ENCODE peak calls at places on chromosomes 7 and 10, in nine cellular contexts. One of them, this sample, is unnamed.

GRCh38 chr7:232571-233455 is 40.4 kb downstream of the FAM20C start:
- DNase-seq in transverse colon: no peak
- DNase-seq in testis: no peak
- DNase-seq in A549: no peak
- DNase-seq in spleen: no peak
- DNase-seq in ovary: no peak
- DNase-seq in IMR-90: peak; percentile 76
- DNase-seq in heart left ventricle: no peak
- DNase-seq in prostate gland: no peak
- DNase-seq in this sample: no peak

GRCh38 chr10:78774999-78775711 is 293.6 kb upstream of the ZMIZ1 start:
- DNase-seq in IMR-90: peak; percentile 83
- DNase-seq in prostate gland: no peak
- DNase-seq in spleen: no peak
- DNase-seq in testis: peak; percentile 72
- DNase-seq in A549: no peak
- DNase-seq in heart left ventricle: no peak
- DNase-seq in ovary: peak; percentile 75
- DNase-seq in transverse colon: no peak
- DNase-seq in this sample: peak; percentile 44

GRCh38 chr10:28845009-28845682 is 167.8 kb downstream of the BAMBI start:
- DNase-seq in IMR-90: peak; percentile 85
- DNase-seq in ovary: no peak
- DNase-seq in prostate gland: no peak
- DNase-seq in heart left ventricle: no peak
- DNase-seq in transverse colon: no peak
- DNase-seq in testis: no peak
- DNase-seq in spleen: no peak
- DNase-seq in A549: no peak
- DNase-seq in this sample: no peak

GRCh38 chr7:5177060-5177459 is 13.0 kb upstream of the WIPI2 start:
- DNase-seq in prostate gland: peak; percentile 15
- DNase-seq in testis: peak; percentile 83
- DNase-seq in heart left ventricle: peak; percentile 73
- DNase-seq in transverse colon: peak; percentile 40
- DNase-seq in ovary: peak; percentile 63
- DNase-seq in A549: no peak
- DNase-seq in IMR-90: peak; percentile 87
- DNase-seq in spleen: no peak
- DNase-seq in this sample: no peak

GRCh38 chr7:150367677-150368097 is 935 bp upstream of the REPIN1 start:
- DNase-seq in ovary: no peak
- DNase-seq in A549: peak; percentile 83
- DNase-seq in heart left ventricle: no peak
- DNase-seq in IMR-90: peak; percentile 46
- DNase-seq in spleen: no peak
- DNase-seq in prostate gland: no peak
- DNase-seq in testis: no peak
- DNase-seq in transverse colon: no peak
- DNase-seq in this sample: no peak

GRCh38 chr10:126639084-126639483 is 31.4 kb downstream of the C10orf90 start:
- DNase-seq in heart left ventricle: no peak
- DNase-seq in ovary: no peak
- DNase-seq in testis: no peak
- DNase-seq in A549: no peak
- DNase-seq in prostate gland: no peak
- DNase-seq in IMR-90: no peak
- DNase-seq in spleen: no peak
- DNase-seq in transverse colon: no peak
- DNase-seq in this sample: no peak

GRCh38 chr7:129875160-129875559 is 77.6 kb downstream of the UBE2H start:
- DNase-seq in heart left ventricle: no peak
- DNase-seq in spleen: no peak
- DNase-seq in transverse colon: no peak
- DNase-seq in IMR-90: no peak
- DNase-seq in prostate gland: no peak
- DNase-seq in ovary: no peak
- DNase-seq in testis: no peak
- DNase-seq in A549: no peak
- DNase-seq in this sample: no peak

GRCh38 chr7:156423876-156424275 is 216.7 kb upstream of the RNF32 start:
- DNase-seq in heart left ventricle: no peak
- DNase-seq in IMR-90: no peak
- DNase-seq in testis: no peak
- DNase-seq in prostate gland: no peak
- DNase-seq in transverse colon: no peak
- DNase-seq in spleen: no peak
- DNase-seq in ovary: no peak
- DNase-seq in A549: no peak
- DNase-seq in this sample: no peak

GRCh38 chr7:150753826-150754603 is 16.8 kb downstream of the GIMAP5 start:
- DNase-seq in prostate gland: no peak
- DNase-seq in spleen: no peak
- DNase-seq in testis: no peak
- DNase-seq in ovary: no peak
- DNase-seq in transverse colon: no peak
- DNase-seq in IMR-90: no peak
- DNase-seq in A549: no peak
- DNase-seq in heart left ventricle: no peak
- DNase-seq in this sample: no peak

GRCh38 chr7:124462249-124462648 is 303.3 kb downstream of the GPR37 start:
- DNase-seq in IMR-90: peak; percentile 94
- DNase-seq in testis: no peak
- DNase-seq in A549: no peak
- DNase-seq in heart left ventricle: no peak
- DNase-seq in prostate gland: no peak
- DNase-seq in ovary: no peak
- DNase-seq in transverse colon: no peak
- DNase-seq in spleen: no peak
- DNase-seq in this sample: no peak

GRCh38 chr10:17049195-17049594 is 80.4 kb downstream of the CUBN start:
- DNase-seq in prostate gland: no peak
- DNase-seq in testis: no peak
- DNase-seq in heart left ventricle: no peak
- DNase-seq in A549: no peak
- DNase-seq in IMR-90: no peak
- DNase-seq in ovary: no peak
- DNase-seq in spleen: no peak
- DNase-seq in transverse colon: no peak
- DNase-seq in this sample: no peak

GRCh38 chr7:114889646-114890285 is 32.1 kb upstream of the MDFIC start:
- DNase-seq in IMR-90: peak; percentile 99
- DNase-seq in prostate gland: no peak
- DNase-seq in A549: peak; percentile 72
- DNase-seq in testis: no peak
- DNase-seq in heart left ventricle: no peak
- DNase-seq in spleen: no peak
- DNase-seq in transverse colon: no peak
- DNase-seq in ovary: no peak
- DNase-seq in this sample: peak; percentile 49

GRCh38 chr10:87862644-87863101 is 660 bp downstream of the KLLN start:
- DNase-seq in IMR-90: peak; percentile 57
- DNase-seq in spleen: no peak
- DNase-seq in A549: no peak
- DNase-seq in testis: no peak
- DNase-seq in prostate gland: no peak
- DNase-seq in ovary: no peak
- DNase-seq in transverse colon: no peak
- DNase-seq in heart left ventricle: no peak
- DNase-seq in this sample: no peak

GRCh38 chr10:110006358-110007170 is 1.2 kb upstream of the ADD3 start:
- DNase-seq in ovary: no peak
- DNase-seq in prostate gland: no peak
- DNase-seq in spleen: no peak
- DNase-seq in testis: peak; percentile 65
- DNase-seq in IMR-90: peak; percentile 70
- DNase-seq in heart left ventricle: peak; percentile 68
- DNase-seq in A549: peak; percentile 31
- DNase-seq in transverse colon: peak; percentile 48
- DNase-seq in this sample: peak; percentile 68

GRCh38 chr10:73494877-73495225 is 973 bp downstream of the PPP3CB start:
- DNase-seq in heart left ventricle: no peak
- DNase-seq in IMR-90: no peak
- DNase-seq in prostate gland: no peak
- DNase-seq in A549: peak; percentile 6
- DNase-seq in transverse colon: no peak
- DNase-seq in testis: no peak
- DNase-seq in ovary: no peak
- DNase-seq in spleen: no peak
- DNase-seq in this sample: no peak

GRCh38 chr10:77680811-77681210 is 43.2 kb upstream of the KCNMA1 start:
- DNase-seq in ovary: no peak
- DNase-seq in A549: no peak
- DNase-seq in testis: no peak
- DNase-seq in transverse colon: no peak
- DNase-seq in spleen: no peak
- DNase-seq in prostate gland: no peak
- DNase-seq in heart left ventricle: no peak
- DNase-seq in IMR-90: no peak
- DNase-seq in this sample: no peak

GRCh38 chr7:128053991-128054390 is 22.8 kb upstream of the LRRC4 start:
- DNase-seq in testis: no peak
- DNase-seq in A549: no peak
- DNase-seq in spleen: no peak
- DNase-seq in IMR-90: no peak
- DNase-seq in prostate gland: no peak
- DNase-seq in heart left ventricle: no peak
- DNase-seq in ovary: no peak
- DNase-seq in transverse colon: no peak
- DNase-seq in this sample: no peak

GRCh38 chr10:118286051-118286838 is 55.9 kb downstream of the FAM204A start:
- DNase-seq in testis: no peak
- DNase-seq in transverse colon: no peak
- DNase-seq in ovary: no peak
- DNase-seq in IMR-90: no peak
- DNase-seq in A549: no peak
- DNase-seq in prostate gland: no peak
- DNase-seq in spleen: no peak
- DNase-seq in heart left ventricle: no peak
- DNase-seq in this sample: no peak
- H3K27ac ChIP-seq in testis: no peak overlapping the region
- H3K27ac ChIP-seq in transverse colon: no peak overlapping the region
- H3K27ac ChIP-seq in ovary: no peak overlapping the region
- H3K27ac ChIP-seq in IMR-90: no peak overlapping the region
- H3K27ac ChIP-seq in A549: no peak overlapping the region
- H3K27ac ChIP-seq in prostate gland: no peak overlapping the region
- H3K27ac ChIP-seq in spleen: no peak overlapping the region
- H3K27ac ChIP-seq in heart left ventricle: no peak overlapping the region
- H3K27ac ChIP-seq in this sample: no peak overlapping the region

DNA sequence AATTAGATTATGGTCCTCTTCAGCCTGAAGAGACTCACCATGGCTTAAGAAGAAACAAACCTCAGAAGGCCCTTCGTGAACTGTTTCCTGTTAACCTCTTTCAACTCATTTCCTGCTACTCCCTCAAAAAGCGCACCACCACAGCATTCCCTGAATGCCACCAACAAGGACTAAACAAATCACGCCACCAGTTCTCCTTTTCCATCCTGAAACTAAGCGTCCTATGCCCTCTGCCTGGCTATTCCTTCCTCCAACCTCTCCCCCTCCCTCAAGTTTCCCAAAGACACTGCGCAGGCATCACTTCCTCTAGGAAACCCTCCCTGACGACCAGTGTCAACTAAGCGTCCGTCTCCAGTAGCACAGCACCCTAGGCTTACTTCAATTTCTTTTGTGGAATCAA is 12.0 kb downstream of the YWHAG start:
- DNase-seq in A549: no peak
- DNase-seq in testis: no peak
- DNase-seq in heart left ventricle: no peak
- DNase-seq in prostate gland: no peak
- DNase-seq in IMR-90: no peak
- DNase-seq in transverse colon: no peak
- DNase-seq in spleen: no peak
- DNase-seq in ovary: no peak
- DNase-seq in this sample: no peak
- TF ChIP-seq POLR2A in A549: no peak
- TF ChIP-seq POLR2A in testis: no peak
- TF ChIP-seq POLR2A in heart left ventricle: no peak
- TF ChIP-seq POLR2A in prostate gland: no peak
- TF ChIP-seq POLR2A in IMR-90: no peak
- TF ChIP-seq POLR2A in transverse colon: no peak
- TF ChIP-seq POLR2A in spleen: no peak
- TF ChIP-seq POLR2A in ovary: no peak
- TF ChIP-seq POLR2A in this sample: no peak

DNA sequence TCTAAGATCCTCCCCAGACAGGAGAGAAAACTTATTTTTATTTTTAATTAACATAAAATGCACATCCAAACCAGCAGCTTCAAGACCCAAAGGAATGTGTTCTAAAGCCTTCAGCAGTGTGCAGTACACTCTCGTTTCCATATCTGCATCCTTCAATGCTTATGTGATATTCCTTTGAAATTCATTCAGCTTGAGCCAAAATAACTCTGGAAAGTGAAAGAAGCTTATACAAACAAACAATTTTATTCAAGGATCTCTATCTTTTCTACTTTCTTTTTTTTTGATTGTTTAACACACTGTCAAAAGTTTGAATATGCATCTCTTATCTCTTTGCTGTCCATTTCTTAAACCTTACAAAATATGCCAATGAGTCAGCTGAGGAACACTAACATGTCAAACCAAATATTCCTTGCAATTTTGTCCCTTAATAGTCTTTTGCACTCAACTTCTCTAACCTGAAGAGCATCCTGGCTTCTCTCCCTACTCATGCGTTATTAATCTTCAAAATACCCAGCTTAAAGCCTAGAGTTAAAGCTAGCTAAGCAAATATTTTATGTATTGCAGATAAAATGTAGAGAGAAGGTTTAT is 124.3 kb downstream of the THSD7A start:
- DNase-seq in prostate gland: no peak
- DNase-seq in IMR-90: no peak
- DNase-seq in transverse colon: no peak
- DNase-seq in testis: no peak
- DNase-seq in heart left ventricle: no peak
- DNase-seq in ovary: no peak
- DNase-seq in spleen: no peak
- DNase-seq in A549: no peak
- DNase-seq in this sample: no peak
- H3K27ac ChIP-seq in prostate gland: no peak overlapping the region
- H3K27ac ChIP-seq in IMR-90: no peak overlapping the region
- H3K27ac ChIP-seq in transverse colon: no peak overlapping the region
- H3K27ac ChIP-seq in testis: no peak overlapping the region
- H3K27ac ChIP-seq in heart left ventricle: no peak overlapping the region
- H3K27ac ChIP-seq in ovary: no peak overlapping the region
- H3K27ac ChIP-seq in spleen: no peak overlapping the region
- H3K27ac ChIP-seq in A549: peak overlapping the region; percentile 63
- H3K27ac ChIP-seq in this sample: no peak overlapping the region

DNA sequence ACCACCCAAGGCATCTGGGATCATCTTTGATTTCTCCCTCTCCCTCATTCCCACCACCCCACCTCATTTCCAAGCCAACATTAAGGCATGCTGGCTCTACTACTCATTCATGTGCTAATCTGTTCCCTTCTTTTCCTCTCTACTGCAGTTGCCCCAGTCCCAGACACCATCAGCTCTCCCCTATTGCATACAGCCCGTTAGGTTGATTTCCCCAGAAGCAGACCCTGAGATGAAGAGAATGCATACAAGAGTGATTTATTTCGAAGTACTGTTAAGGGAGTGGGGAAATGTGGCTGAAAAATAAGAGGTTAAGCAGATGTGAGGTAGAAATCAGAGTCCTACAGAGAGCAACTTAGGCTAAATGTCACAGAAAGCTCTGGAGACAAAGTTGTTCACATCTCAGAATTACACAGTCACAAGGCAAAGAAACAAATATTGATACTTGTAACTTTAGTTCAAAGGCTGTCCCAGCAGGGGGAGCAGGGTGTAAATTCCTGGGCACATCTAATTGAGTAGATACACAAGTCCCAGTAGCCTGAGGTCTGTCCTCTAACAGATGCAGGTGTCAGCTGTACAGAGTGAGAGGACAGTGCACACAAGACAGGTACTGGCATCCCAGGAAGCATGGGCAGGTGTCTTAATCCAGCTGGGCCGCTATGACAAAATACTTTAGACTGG is 20.9 kb downstream of the AKR1D1 start:
- DNase-seq in transverse colon: peak; percentile 45
- DNase-seq in heart left ventricle: no peak
- DNase-seq in prostate gland: no peak
- DNase-seq in testis: peak; percentile 75
- DNase-seq in ovary: no peak
- DNase-seq in A549: peak; percentile 14
- DNase-seq in IMR-90: no peak
- DNase-seq in spleen: no peak
- DNase-seq in this sample: no peak
- TF ChIP-seq POLR2A in transverse colon: no peak
- TF ChIP-seq POLR2A in heart left ventricle: no peak
- TF ChIP-seq POLR2A in prostate gland: no peak
- TF ChIP-seq POLR2A in testis: no peak
- TF ChIP-seq POLR2A in ovary: no peak
- TF ChIP-seq POLR2A in A549: no peak
- TF ChIP-seq POLR2A in IMR-90: no peak
- TF ChIP-seq POLR2A in spleen: no peak
- TF ChIP-seq POLR2A in this sample: no peak